ENCODE peak calls at places on chromosome 12, in four cellular contexts. One of them, this sample, is unnamed.

GRCh38 chr12:843609-844008 is 91.2 kb downstream of the WNK1 start:
- DNase-seq in MM.1S: no peak
- DNase-seq in bronchial epithelial cell: peak
- DNase-seq in A549: no peak
- DNase-seq in this sample: peak

GRCh38 chr12:15059123-15059522 is 86.3 kb downstream of the PDE6H start:
- DNase-seq in MM.1S: no peak
- DNase-seq in bronchial epithelial cell: no peak
- DNase-seq in A549: no peak
- DNase-seq in this sample: no peak

GRCh38 chr12:50088577-50089335 is 3.6 kb downstream of the SMARCD1 start:
- DNase-seq in MM.1S: peak
- DNase-seq in bronchial epithelial cell: peak
- DNase-seq in A549: peak
- DNase-seq in this sample: peak

GRCh38 chr12:113860950-113861349 is 105.2 kb downstream of the RBM19 start:
- DNase-seq in MM.1S: no peak
- DNase-seq in bronchial epithelial cell: peak
- DNase-seq in A549: peak
- DNase-seq in this sample: no peak

GRCh38 chr12:116284401-116284800 is 6.9 kb upstream of the MED13L start:
- DNase-seq in MM.1S: no peak
- DNase-seq in bronchial epithelial cell: no peak
- DNase-seq in A549: no peak
- DNase-seq in this sample: no peak

GRCh38 chr12:52023182-52023975 is 16.6 kb downstream of the TAMALIN start:
- DNase-seq in MM.1S: peak
- DNase-seq in bronchial epithelial cell: peak
- DNase-seq in A549: peak
- DNase-seq in this sample: peak

GRCh38 chr12:29593001-29593400 is 95.5 kb upstream of the OVCH1 start:
- DNase-seq in MM.1S: no peak
- DNase-seq in bronchial epithelial cell: no peak
- DNase-seq in A549: no peak
- DNase-seq in this sample: no peak

GRCh38 chr12:100229876-100230275 is 29.3 kb downstream of the ACTR6 start:
- DNase-seq in MM.1S: no peak
- DNase-seq in bronchial epithelial cell: peak
- DNase-seq in A549: no peak
- DNase-seq in this sample: no peak

GRCh38 chr12:92619730-92620684 is 82.8 kb upstream of the PLEKHG7 start:
- DNase-seq in MM.1S: no peak
- DNase-seq in bronchial epithelial cell: peak
- DNase-seq in A549: peak
- DNase-seq in this sample: no peak

GRCh38 chr12:15688202-15688736 is 100.9 kb downstream of the EPS8 start:
- DNase-seq in MM.1S: no peak
- DNase-seq in bronchial epithelial cell: no peak
- DNase-seq in A549: peak
- DNase-seq in this sample: no peak

GRCh38 chr12:99767809-99768208 is 120.3 kb downstream of the GARIN6 start:
- DNase-seq in MM.1S: peak
- DNase-seq in bronchial epithelial cell: peak
- DNase-seq in A549: peak
- DNase-seq in this sample: peak

GRCh38 chr12:71164877-71165197 is 7.0 kb upstream of the TSPAN8 start:
- DNase-seq in MM.1S: no peak
- DNase-seq in bronchial epithelial cell: peak
- DNase-seq in A549: no peak
- DNase-seq in this sample: no peak

GRCh38 chr12:3530548-3530947 is 39.5 kb downstream of the PRMT8 start:
- DNase-seq in MM.1S: no peak
- DNase-seq in bronchial epithelial cell: no peak
- DNase-seq in A549: no peak
- DNase-seq in this sample: no peak

GRCh38 chr12:64320611-64321010 is 69.9 kb downstream of the C12orf56 start:
- DNase-seq in MM.1S: no peak
- DNase-seq in bronchial epithelial cell: no peak
- DNase-seq in A549: no peak
- DNase-seq in this sample: no peak

GRCh38 chr12:71594214-71594948 is 69.3 kb downstream of the ZFC3H1 start:
- DNase-seq in MM.1S: no peak
- DNase-seq in bronchial epithelial cell: no peak
- DNase-seq in A549: peak
- DNase-seq in this sample: no peak

GRCh38 chr12:106128526-106129430 is 10.0 kb downstream of the NUAK1 start:
- DNase-seq in MM.1S: no peak
- DNase-seq in bronchial epithelial cell: no peak
- DNase-seq in A549: no peak
- DNase-seq in this sample: no peak

GRCh38 chr12:55658212-55658611 is 21.5 kb downstream of the OR10P1 start:
- DNase-seq in MM.1S: no peak
- DNase-seq in bronchial epithelial cell: no peak
- DNase-seq in A549: no peak
- DNase-seq in this sample: no peak

GRCh38 chr12:16530268-16530865 is 75.6 kb downstream of the LMO3 start:
- DNase-seq in MM.1S: no peak
- DNase-seq in bronchial epithelial cell: no peak
- DNase-seq in A549: no peak
- DNase-seq in this sample: no peak

GRCh38 chr12:12501121-12501520 is 61.5 kb downstream of the DUSP16 start:
- DNase-seq in MM.1S: no peak
- DNase-seq in bronchial epithelial cell: no peak
- DNase-seq in A549: no peak
- DNase-seq in this sample: no peak

GRCh38 chr12:47894652-47895051 is 10.1 kb downstream of the VDR start:
- DNase-seq in MM.1S: no peak
- DNase-seq in bronchial epithelial cell: no peak
- DNase-seq in A549: no peak
- DNase-seq in this sample: no peak

GRCh38 chr12:20369164-20370000 is 1.0 kb downstream of the PDE3A start:
- DNase-seq in MM.1S: no peak
- DNase-seq in bronchial epithelial cell: no peak
- DNase-seq in A549: peak
- DNase-seq in this sample: no peak

GRCh38 chr12:113766880-113767878 is 198.9 kb downstream of the RBM19 start:
- DNase-seq in MM.1S: no peak
- DNase-seq in bronchial epithelial cell: peak
- DNase-seq in A549: peak
- DNase-seq in this sample: no peak

GRCh38 chr12:24049771-24050170 is 100.3 kb upstream of the SOX5 start:
- DNase-seq in MM.1S: no peak
- DNase-seq in bronchial epithelial cell: no peak
- DNase-seq in A549: no peak
- DNase-seq in this sample: no peak

GRCh38 chr12:44588651-44589050 is 287.5 kb downstream of the NELL2 start:
- DNase-seq in MM.1S: no peak
- DNase-seq in bronchial epithelial cell: no peak
- DNase-seq in A549: no peak
- DNase-seq in this sample: no peak

GRCh38 chr12:132837693-132838463 is 9.2 kb upstream of the GOLGA3 start:
- DNase-seq in MM.1S: no peak
- DNase-seq in bronchial epithelial cell: no peak
- DNase-seq in A549: no peak
- DNase-seq in this sample: no peak

GRCh38 chr12:47820631-47821345 is 1.1 kb upstream of the HDAC7 start:
- DNase-seq in MM.1S: no peak
- DNase-seq in bronchial epithelial cell: peak
- DNase-seq in A549: peak
- DNase-seq in this sample: no peak

GRCh38 chr12:8844665-8845064 is 22.2 kb downstream of the A2ML1 start:
- DNase-seq in MM.1S: no peak
- DNase-seq in bronchial epithelial cell: no peak
- DNase-seq in A549: no peak
- DNase-seq in this sample: no peak

DNA sequence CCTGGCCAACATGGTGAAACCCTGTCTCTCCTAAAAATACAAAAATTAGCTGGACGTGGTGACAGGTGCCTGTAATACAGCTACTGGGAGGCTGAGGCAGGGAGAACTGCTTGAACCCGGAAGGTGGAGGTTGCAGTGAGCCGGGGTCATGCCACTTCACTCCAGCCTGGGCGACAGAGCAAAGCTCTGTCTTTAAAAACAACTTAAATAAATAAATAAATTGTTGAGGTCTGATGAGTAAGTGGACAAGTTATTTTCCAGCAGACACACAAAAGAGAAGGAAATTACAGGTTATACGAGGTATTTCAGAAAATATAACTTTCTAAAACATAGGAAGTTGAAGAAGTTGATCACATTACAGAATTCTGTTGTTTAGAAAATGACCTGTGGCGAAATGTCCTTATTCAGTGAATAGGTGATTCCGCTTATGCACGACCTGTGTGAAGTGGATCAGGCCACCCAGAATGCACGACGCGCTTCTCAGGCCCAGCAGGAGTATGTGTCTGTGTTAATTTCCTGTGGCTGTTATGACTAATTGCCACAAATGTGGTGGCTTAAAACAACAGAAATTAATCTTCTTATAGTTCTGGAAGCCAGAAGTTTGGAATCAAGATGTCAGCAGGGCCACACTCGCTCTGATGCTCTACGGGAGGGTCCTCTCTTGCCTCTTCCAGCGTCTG is 38.0 kb downstream of the P2RX7 start:
- DNase-seq in MM.1S: no peak
- DNase-seq in bronchial epithelial cell: peak
- DNase-seq in A549: no peak
- DNase-seq in this sample: no peak
- H3K4me3 ChIP-seq in MM.1S: no peak
- H3K4me3 ChIP-seq in bronchial epithelial cell: no peak
- H3K4me3 ChIP-seq in A549: no peak
- H3K4me3 ChIP-seq in this sample: no peak

GRCh38 chr12:53985900-53986685 is 1.1 kb downstream of the HOXC10 start:
- DNase-seq in MM.1S: no peak
- DNase-seq in bronchial epithelial cell: no peak
- DNase-seq in A549: no peak
- DNase-seq in this sample: no peak

GRCh38 chr12:53984901-53985357 is at the start of gene HOXC10:
- DNase-seq in MM.1S: peak
- DNase-seq in bronchial epithelial cell: peak
- DNase-seq in A549: peak
- DNase-seq in this sample: peak

GRCh38 chr12:53983580-53984572 is 1.1 kb upstream of the HOXC10 start:
- DNase-seq in MM.1S: no peak
- DNase-seq in bronchial epithelial cell: no peak
- DNase-seq in A549: no peak
- DNase-seq in this sample: no peak

GRCh38 chr12:53986686-53987180 is 1.8 kb downstream of the HOXC10 start:
- DNase-seq in MM.1S: no peak
- DNase-seq in bronchial epithelial cell: no peak
- DNase-seq in A549: no peak
- DNase-seq in this sample: no peak

DNA sequence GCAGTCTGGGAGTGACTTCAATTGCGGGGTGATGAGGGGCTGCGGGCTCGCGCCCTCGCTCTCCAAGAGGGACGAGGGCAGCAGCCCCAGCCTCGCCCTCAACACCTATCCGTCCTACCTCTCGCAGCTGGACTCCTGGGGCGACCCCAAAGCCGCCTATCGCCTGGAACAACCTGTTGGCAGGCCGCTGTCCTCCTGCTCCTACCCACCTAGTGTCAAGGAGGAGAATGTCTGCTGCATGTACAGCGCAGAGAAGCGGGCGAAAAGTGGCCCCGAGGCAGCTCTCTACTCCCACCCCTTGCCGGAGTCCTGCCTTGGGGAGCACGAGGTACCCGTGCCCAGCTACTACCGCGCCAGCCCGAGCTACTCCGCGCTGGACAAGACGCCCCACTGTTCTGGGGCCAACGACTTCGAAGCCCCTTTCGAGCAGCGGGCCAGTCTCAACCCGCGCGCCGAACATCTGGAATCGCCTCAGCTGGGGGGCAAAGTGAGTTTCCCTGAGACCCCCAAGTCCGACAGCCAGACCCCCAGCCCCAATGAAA is 483 bp downstream of the HOXC10 start:
- DNase-seq in MM.1S: no peak
- DNase-seq in bronchial epithelial cell: no peak
- DNase-seq in A549: no peak
- DNase-seq in this sample: no peak
- H3K4me3 ChIP-seq in MM.1S: no peak
- H3K4me3 ChIP-seq in bronchial epithelial cell: no peak
- H3K4me3 ChIP-seq in A549: peak
- H3K4me3 ChIP-seq in this sample: peak

DNA sequence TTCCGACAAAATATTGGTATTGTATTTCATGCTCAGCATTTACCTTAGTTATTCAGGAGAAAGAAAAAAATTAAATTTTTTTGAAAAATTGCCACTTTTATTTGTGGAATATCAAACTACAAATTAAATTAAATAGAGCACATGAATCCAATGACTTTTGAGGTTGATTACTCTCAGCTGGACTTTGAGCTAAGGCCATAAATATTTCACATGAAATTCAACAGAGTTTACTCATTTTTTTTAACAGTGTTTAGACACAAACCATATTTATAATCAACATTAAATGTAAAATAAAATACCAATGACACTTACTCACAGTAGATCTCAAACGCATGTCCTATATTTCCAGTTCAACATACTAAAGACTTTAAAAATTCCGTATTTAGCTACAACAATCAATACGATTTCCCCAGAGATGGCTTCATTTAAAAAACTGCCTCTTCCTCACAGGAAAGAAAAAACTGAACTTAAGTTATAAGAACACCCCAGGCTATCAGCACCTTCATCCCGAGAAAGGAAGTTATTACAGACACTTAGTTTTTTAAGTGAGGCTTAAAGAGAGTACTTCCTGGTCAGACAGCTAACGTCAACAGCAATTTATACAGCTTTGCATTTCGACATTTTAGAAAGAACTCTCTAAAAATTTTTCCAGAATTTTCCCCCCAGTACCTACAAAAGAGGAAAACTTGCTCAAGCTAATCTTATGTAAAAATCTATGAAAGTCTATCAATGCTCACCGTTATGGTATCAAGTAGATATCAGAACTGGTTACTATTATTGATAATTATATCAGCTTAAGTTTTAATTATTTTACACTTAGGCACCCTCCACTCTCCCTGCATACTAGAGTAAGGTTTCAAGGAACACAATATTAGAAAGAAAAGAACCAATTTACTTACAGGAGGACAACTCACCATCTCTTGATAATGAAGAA is 13.8 kb downstream of the TAOK3 start:
- DNase-seq in MM.1S: no peak
- DNase-seq in bronchial epithelial cell: peak
- DNase-seq in A549: peak
- DNase-seq in this sample: peak
- H3K4me3 ChIP-seq in MM.1S: no peak
- H3K4me3 ChIP-seq in bronchial epithelial cell: no peak
- H3K4me3 ChIP-seq in A549: peak
- H3K4me3 ChIP-seq in this sample: peak

GRCh38 chr12:31234053-31234835 is 91.7 kb downstream of the SINHCAF start:
- DNase-seq in MM.1S: no peak
- DNase-seq in bronchial epithelial cell: no peak
- DNase-seq in A549: no peak
- DNase-seq in this sample: no peak

GRCh38 chr12:31236998-31237637 is 88.8 kb downstream of the SINHCAF start:
- DNase-seq in MM.1S: no peak
- DNase-seq in bronchial epithelial cell: no peak
- DNase-seq in A549: no peak
- DNase-seq in this sample: no peak

GRCh38 chr12:31235868-31236395 is 90.0 kb downstream of the SINHCAF start:
- DNase-seq in MM.1S: no peak
- DNase-seq in bronchial epithelial cell: peak
- DNase-seq in A549: no peak
- DNase-seq in this sample: no peak

GRCh38 chr12:31234955-31235867 is 90.7 kb downstream of the SINHCAF start:
- DNase-seq in MM.1S: no peak
- DNase-seq in bronchial epithelial cell: no peak
- DNase-seq in A549: peak
- DNase-seq in this sample: no peak

GRCh38 chr12:31238764-31239387 is 87.1 kb downstream of the SINHCAF start:
- DNase-seq in MM.1S: peak
- DNase-seq in bronchial epithelial cell: peak
- DNase-seq in A549: peak
- DNase-seq in this sample: peak
- H3K4me3 ChIP-seq in MM.1S: peak
- H3K4me3 ChIP-seq in bronchial epithelial cell: no peak
- H3K4me3 ChIP-seq in A549: peak
- H3K4me3 ChIP-seq in this sample: no peak

This sample was measured in Jurkat, Clone E6-1.